ENCODE peak calls at places on chromosomes 11 and 22, in eight cellular contexts. D is H1, H is sigmoid colon, T is A549, V is suprapubic skin, P is transverse colon, K is stomach, M is esophagus muscularis mucosa. A is an unnamed sample.
A peak's percentile ranks its signal among the peaks of the same experiment; 100 is the strongest.

GRCh38 chr22:50267591-50268390 is 2.4 kb downstream of the MAPK11 start:
- DNase-seq in D (no peak), H (peak; percentile 82), T (no peak), V (no peak), P (peak; percentile 66), K (peak; percentile 72), M (no peak), A (peak; percentile 48)

GRCh38 chr11:279966-280761 is 2.0 kb downstream of the NLRP6 start:
- DNase-seq in D (no peak), H (peak; percentile 63), T (no peak), V (peak; percentile 74), P (peak; percentile 65), K (no peak), M (no peak), A (no peak)

GRCh38 chr22:47090591-47091240 is 328.3 kb downstream of the TBC1D22A start:
- DNase-seq in D (no peak), H (no peak), T (no peak), V (peak; percentile 77), P (no peak), K (no peak), M (no peak), A (no peak)

GRCh38 chr11:19659529-19659928 is 53.1 kb upstream of the NAV2 start:
- DNase-seq in D (no peak), H (no peak), T (no peak), V (no peak), P (no peak), K (no peak), M (no peak), A (no peak)

GRCh38 chr11:83472831-83473230 is 186.7 kb upstream of the CCDC90B start:
- DNase-seq in D (no peak), H (no peak), T (no peak), V (no peak), P (no peak), K (no peak), M (no peak), A (no peak)

GRCh38 chr11:109818303-109818702 is 274.9 kb upstream of the ZC3H12C start:
- DNase-seq in D (no peak), H (no peak), T (no peak), V (no peak), P (no peak), K (no peak), M (no peak), A (no peak)

GRCh38 chr22:23225724-23226496 is 45.6 kb downstream of the BCR start:
- DNase-seq in D (no peak), H (no peak), T (peak; percentile 24), V (no peak), P (peak; percentile 77), K (peak; percentile 74), M (no peak), A (no peak)

GRCh38 chr11:117946842-117947526 is 17.8 kb upstream of the TMPRSS13 start:
- DNase-seq in D (peak; percentile 81), H (peak; percentile 93), T (peak; percentile 73), V (peak; percentile 94), P (peak; percentile 89), K (peak; percentile 90), M (peak; percentile 96), A (peak; percentile 70)

GRCh38 chr11:7020183-7020917 is at the start of the genes NLRP14 and ZNF214:
- DNase-seq in D (peak; percentile 80), H (peak; percentile 96), T (peak; percentile 91), V (peak; percentile 95), P (peak; percentile 94), K (peak; percentile 91), M (peak; percentile 97), A (peak; percentile 95)

GRCh38 chr11:74316772-74317505 is 5.5 kb upstream of the P4HA3 start:
- DNase-seq in D (no peak), H (no peak), T (no peak), V (no peak), P (no peak), K (no peak), M (no peak), A (no peak)

GRCh38 chr22:29331213-29331612 is 15.7 kb upstream of the RASL10A start:
- DNase-seq in D (no peak), H (no peak), T (no peak), V (no peak), P (no peak), K (no peak), M (no peak), A (no peak)

GRCh38 chr11:34204396-34205279 is 99.2 kb downstream of the NAT10 start:
- DNase-seq in D (no peak), H (no peak), T (peak; percentile 93), V (no peak), P (no peak), K (peak; percentile 31), M (no peak), A (no peak)

GRCh38 chr22:49958961-49959781 is 1.4 kb upstream of the PIM3 start:
- DNase-seq in D (no peak), H (peak; percentile 74), T (no peak), V (no peak), P (peak; percentile 26), K (peak; percentile 49), M (no peak), A (no peak)

GRCh38 chr11:91967018-91967715 is 257.5 kb upstream of the FAT3 start:
- DNase-seq in D (no peak), H (no peak), T (no peak), V (no peak), P (no peak), K (no peak), M (no peak), A (no peak)

GRCh38 chr22:29083576-29084566 is 11.0 kb downstream of the KREMEN1 start:
- DNase-seq in D (no peak), H (no peak), T (no peak), V (no peak), P (no peak), K (no peak), M (no peak), A (no peak)

GRCh38 chr22:50732681-50733080 is 5.3 kb upstream of the ACR start:
- DNase-seq in D (no peak), H (no peak), T (no peak), V (peak; percentile 60), P (no peak), K (no peak), M (no peak), A (no peak)

GRCh38 chr22:30695351-30695762 is 683 bp downstream of the OSBP2 start:
- DNase-seq in D (no peak), H (no peak), T (no peak), V (no peak), P (no peak), K (no peak), M (no peak), A (no peak)

GRCh38 chr22:30697975-30698374 is 3.3 kb downstream of the OSBP2 start:
- DNase-seq in D (no peak), H (peak; percentile 17), T (no peak), V (no peak), P (no peak), K (no peak), M (no peak), A (no peak)

GRCh38 chr22:30694171-30694637 is 470 bp upstream of the OSBP2 start:
- DNase-seq in D (peak; percentile 13), H (peak; percentile 74), T (peak; percentile 47), V (no peak), P (peak; percentile 75), K (peak; percentile 76), M (no peak), A (no peak)

GRCh38 chr22:30695871-30696655 is 1.4 kb downstream of the OSBP2 start:
- DNase-seq in D (no peak), H (no peak), T (no peak), V (no peak), P (no peak), K (no peak), M (no peak), A (no peak)

GRCh38 chr22:30694638-30695350 is at the start of gene OSBP2:
- DNase-seq in D (no peak), H (peak; percentile 62), T (no peak), V (no peak), P (peak; percentile 56), K (peak; percentile 57), M (no peak), A (no peak)
- TF ChIP-seq POLR2A in D (no peak), H (no peak), T (no peak), V (no peak), P (peak; percentile 4), K (no peak), M (no peak), A (no peak)

GRCh38 chr11:79269923-79270322 is 170.9 kb downstream of the TENM4 start:
- DNase-seq in D (no peak), H (no peak), T (no peak), V (no peak), P (no peak), K (no peak), M (no peak), A (no peak)

GRCh38 chr11:79273781-79274180 is 167.0 kb downstream of the TENM4 start:
- DNase-seq in D (no peak), H (no peak), T (no peak), V (no peak), P (no peak), K (no peak), M (no peak), A (no peak)

GRCh38 chr11:79276900-79277299 is 163.9 kb downstream of the TENM4 start:
- DNase-seq in D (no peak), H (no peak), T (no peak), V (no peak), P (no peak), K (no peak), M (no peak), A (no peak)

GRCh38 chr11:79274636-79275315 is 166.1 kb downstream of the TENM4 start:
- DNase-seq in D (no peak), H (no peak), T (no peak), V (no peak), P (no peak), K (no peak), M (no peak), A (no peak)
- TF ChIP-seq EP300 in D (no peak), H (no peak), T (no peak), V (no peak), P (no peak), K (no peak), M (no peak), A (no peak)

GRCh38 chr11:134331565-134332188 is at the start of gene GLB1L2:
- DNase-seq in D (no peak), H (peak; percentile 89), T (peak; percentile 43), V (no peak), P (peak; percentile 90), K (peak; percentile 85), M (peak; percentile 93), A (peak; percentile 54)
- H3K4me3 ChIP-seq in D (peak within 1 kb of the TSS; percentile 61), H (peak within 1 kb of the TSS; percentile 69), T (peak within 1 kb of the TSS; percentile 48), V (peak within 1 kb of the TSS; percentile 56), P (peak within 1 kb of the TSS; percentile 81), K (peak within 1 kb of the TSS; percentile 62), M (peak within 1 kb of the TSS; percentile 70), A (peak within 1 kb of the TSS; percentile 49)

GRCh38 chr11:75815345-75815983 is 454 bp downstream of the UVRAG start:
- DNase-seq in D (no peak), H (peak; percentile 83), T (peak; percentile 58), V (no peak), P (peak; percentile 46), K (peak; percentile 47), M (no peak), A (no peak)

GRCh38 chr11:75814686-75815344 is at the start of gene UVRAG:
- DNase-seq in D (peak; percentile 95), H (peak; percentile 99), T (peak; percentile 99), V (peak; percentile 99), P (peak; percentile 99), K (peak; percentile 98), M (peak; percentile 100), A (peak; percentile 98)

GRCh38 chr11:75813622-75814039 is 1.4 kb upstream of the UVRAG start:
- DNase-seq in D (no peak), H (no peak), T (no peak), V (no peak), P (no peak), K (no peak), M (no peak), A (no peak)

GRCh38 chr11:75813126-75813525 is 1.9 kb upstream of the UVRAG start:
- DNase-seq in D (no peak), H (no peak), T (no peak), V (no peak), P (no peak), K (no peak), M (no peak), A (no peak)

GRCh38 chr11:75814369-75814685 is 683 bp upstream of the UVRAG start:
- DNase-seq in D (no peak), H (no peak), T (no peak), V (no peak), P (no peak), K (no peak), M (no peak), A (no peak)
- TF ChIP-seq POLR2A in D (no peak), H (no peak), T (no peak), V (no peak), P (no peak), K (no peak), M (no peak), A (no peak)